ENCODE peak calls at places on chromosome 16, in eight cellular contexts. O is K562, J is HL-60, S is A549, N is HCT116, Y is GM12878, E is GM23338, I is Panc1. D is an unnamed sample.
A peak's percentile ranks its signal among the peaks of the same experiment; 100 is the strongest.

GRCh38 chr16:20673882-20674683 is 23.4 kb downstream of the ACSM1 start:
- DNase-seq in J (peak; percentile 53), E (no peak), O (peak; percentile 41), I (no peak), N (no peak), S (no peak), Y (no peak), D (peak; percentile 80)

GRCh38 chr16:1290860-1291575 is 18.4 kb upstream of the UBE2I start:
- DNase-seq in O (no peak), J (no peak), E (no peak), N (no peak), Y (no peak), I (no peak), S (no peak), D (peak; percentile 55)

GRCh38 chr16:3730161-3731125 is 13.1 kb upstream of the TRAP1 start:
- DNase-seq in O (no peak), S (no peak), J (no peak), Y (no peak), I (no peak), E (no peak), N (no peak), D (no peak)

GRCh38 chr16:76661691-76662090 is 384.5 kb downstream of the CNTNAP4 start:
- DNase-seq in J (no peak), E (no peak), I (no peak), Y (no peak), S (no peak), N (no peak), O (no peak), D (no peak)

GRCh38 chr16:29198731-29199521 is 207.6 kb downstream of the NPIPB11 start:
- DNase-seq in Y (no peak), N (no peak), I (no peak), E (no peak), S (no peak), O (no peak), J (no peak), D (no peak)

GRCh38 chr16:1048442-1049112 is 24.0 kb upstream of the SSTR5 start:
- DNase-seq in N (no peak), J (no peak), E (peak; percentile 93), S (peak; percentile 69), Y (no peak), O (peak; percentile 89), I (no peak), D (peak; percentile 14)

GRCh38 chr16:396199-396598 is 800 bp upstream of the NME4 start:
- DNase-seq in O (no peak), Y (no peak), I (no peak), J (no peak), S (no peak), N (no peak), E (peak; percentile 60), D (no peak)

GRCh38 chr16:10519297-10519696 is 61.1 kb downstream of the EMP2 start:
- DNase-seq in S (no peak), J (no peak), O (no peak), I (no peak), N (no peak), E (no peak), Y (no peak), D (no peak)

GRCh38 chr16:31714899-31715504 is 158.6 kb upstream of the ZNF267 start:
- DNase-seq in N (no peak), O (no peak), I (no peak), E (no peak), S (no peak), Y (no peak), J (no peak), D (no peak)

GRCh38 chr16:10370096-10370726 is 15.7 kb upstream of the ATF7IP2 start:
- DNase-seq in J (no peak), I (no peak), E (no peak), S (no peak), N (no peak), Y (peak; percentile 19), O (no peak), D (no peak)

GRCh38 chr16:87764600-87765472 is 950 bp downstream of the KLHDC4 start:
- DNase-seq in J (no peak), N (no peak), I (no peak), O (no peak), Y (no peak), E (no peak), S (peak; percentile 28), D (no peak)

GRCh38 chr16:54987081-54987480 is 56.4 kb downstream of the IRX5 start:
- DNase-seq in N (no peak), E (no peak), S (no peak), O (no peak), I (no peak), J (no peak), Y (no peak), D (no peak)

GRCh38 chr16:71474864-71475263 is 12.8 kb upstream of the ZNF23 start:
- DNase-seq in O (no peak), E (no peak), S (no peak), J (no peak), N (peak; percentile 90), Y (no peak), I (no peak), D (no peak)

GRCh38 chr16:81198635-81199034 is 39.9 kb upstream of the BCO1 start:
- DNase-seq in N (no peak), I (no peak), O (peak; percentile 31), E (no peak), J (no peak), Y (no peak), S (no peak), D (peak; percentile 59)

GRCh38 chr16:61148930-61149329 is 887.3 kb downstream of the CDH8 start:
- DNase-seq in J (no peak), N (no peak), S (no peak), I (no peak), O (no peak), Y (no peak), E (peak; percentile 28), D (peak; percentile 7)

GRCh38 chr16:54171855-54172537 is 114.6 kb downstream of the IRX3 start:
- DNase-seq in J (peak; percentile 18), S (no peak), Y (no peak), I (no peak), O (no peak), E (peak; percentile 45), N (no peak), D (peak; percentile 46)

GRCh38 chr16:88468289-88469129 is 15.4 kb downstream of the ZFPM1 start:
- DNase-seq in J (no peak), E (peak; percentile 95), O (peak; percentile 89), N (peak; percentile 56), Y (no peak), I (no peak), S (peak; percentile 76), D (peak; percentile 67)

GRCh38 chr16:64543401-64543800 is 578.5 kb downstream of the CDH11 start:
- DNase-seq in I (no peak), Y (no peak), N (no peak), S (no peak), O (no peak), E (no peak), J (no peak), D (no peak)

GRCh38 chr16:76535-77272 is 1.3 kb upstream of the MPG start:
- DNase-seq in S (peak; percentile 48), O (peak; percentile 86), I (no peak), E (no peak), J (peak; percentile 46), N (no peak), Y (no peak), D (peak; percentile 66)

GRCh38 chr16:23974223-23974622 is 138.4 kb downstream of the PRKCB start:
- DNase-seq in E (peak; percentile 92), I (no peak), S (no peak), Y (no peak), O (no peak), N (no peak), J (no peak), D (no peak)

GRCh38 chr16:2770781-2771111 is 6.3 kb downstream of the ELOB start:
- DNase-seq in I (no peak), N (no peak), Y (no peak), O (no peak), S (no peak), E (no peak), J (no peak), D (no peak)

GRCh38 chr16:88347656-88348376 is 34.9 kb upstream of the ZNF469 start:
- DNase-seq in Y (no peak), O (no peak), J (no peak), E (no peak), N (no peak), S (no peak), I (no peak), D (no peak)

GRCh38 chr16:3458278-3458851 is 14.9 kb downstream of the NAA60 start:
- DNase-seq in I (no peak), N (no peak), S (no peak), O (no peak), E (peak; percentile 79), J (no peak), Y (no peak), D (no peak)

GRCh38 chr16:2339521-2340484 is 725 bp downstream of the ABCA3 start:
- DNase-seq in J (peak; percentile 19), E (peak; percentile 66), N (no peak), O (peak; percentile 80), S (peak; percentile 49), Y (no peak), I (no peak), D (peak; percentile 15)

GRCh38 chr16:64695684-64696083 is 426.2 kb downstream of the CDH11 start:
- DNase-seq in E (no peak), O (no peak), N (no peak), Y (no peak), S (no peak), J (no peak), I (no peak), D (no peak)

GRCh38 chr16:22670551-22670970 is 143.4 kb upstream of the HS3ST2 start:
- DNase-seq in O (peak; percentile 99), N (peak; percentile 65), S (peak; percentile 60), I (no peak), J (no peak), Y (no peak), E (peak; percentile 95), D (peak; percentile 50)
- TF ChIP-seq REST in O (no peak), N (no peak), S (no peak), I (no peak), J (no peak), Y (no peak), E (no peak), D (no peak)

GRCh38 chr16:7497667-7498066 is 165.0 kb downstream of the RBFOX1 start:
- DNase-seq in J (no peak), N (no peak), I (no peak), S (no peak), E (no peak), Y (no peak), O (no peak), D (no peak)
- TF ChIP-seq REST in J (no peak), N (no peak), I (no peak), S (no peak), E (no peak), Y (no peak), O (no peak), D (no peak)

GRCh38 chr16:67949645-67950044 is 5.7 kb upstream of the LCAT start:
- DNase-seq in O (no peak), Y (no peak), N (no peak), S (no peak), E (no peak), J (no peak), I (no peak), D (no peak)
- TF ChIP-seq REST in O (no peak), Y (no peak), N (no peak), S (no peak), E (no peak), J (no peak), I (no peak), D (no peak)

DNA sequence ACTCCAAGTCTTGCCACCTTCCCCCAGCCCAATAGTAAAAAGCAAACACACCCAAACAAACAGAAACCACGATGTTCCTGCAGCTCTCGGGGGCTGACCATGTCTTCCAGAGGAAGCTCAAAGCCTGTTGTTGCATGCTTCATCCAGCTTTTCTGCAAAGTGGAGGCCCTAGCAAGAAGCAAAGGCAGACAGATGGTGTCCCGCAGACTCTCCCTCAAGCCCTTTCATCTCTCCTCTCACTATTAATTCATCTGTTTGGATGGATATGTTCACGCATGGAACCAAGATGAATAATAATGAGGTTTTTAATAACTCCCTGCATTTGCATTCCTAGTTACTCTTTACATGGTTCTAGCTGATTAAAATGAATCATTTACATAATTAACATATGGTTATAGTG is 36.5 kb downstream of the RBFOX1 start:
- DNase-seq in N (no peak), Y (no peak), E (no peak), S (no peak), J (no peak), I (no peak), O (no peak), D (no peak)
- TF ChIP-seq REST in N (no peak), Y (no peak), E (no peak), S (no peak), J (no peak), I (no peak), O (no peak), D (no peak)

D was measured in HepG2.